ENCODE peak calls at places on chromosomes 3 and 15, in five cellular contexts. One of them, this sample, is unnamed.

GRCh38 chr15:66124626-66125025 is 128.9 kb downstream of the MEGF11 start:
- DNase-seq in neural progenitor cell: no peak
- DNase-seq in left ventricle myocardium inferior: no peak
- DNase-seq in activated B cell treated with CpG ODN at 0.5 μM for 24 hours: no peak
- DNase-seq in dorsolateral prefrontal cortex: no peak
- DNase-seq in this sample: no peak

GRCh38 chr3:31561891-31562290 is 29.2 kb downstream of the STT3B start:
- DNase-seq in activated B cell treated with CpG ODN at 0.5 μM for 24 hours: no peak
- DNase-seq in neural progenitor cell: peak; percentile 28
- DNase-seq in left ventricle myocardium inferior: no peak
- DNase-seq in dorsolateral prefrontal cortex: no peak
- DNase-seq in this sample: no peak

GRCh38 chr3:77065750-77066149 is 25.9 kb downstream of the ROBO2 start:
- DNase-seq in activated B cell treated with CpG ODN at 0.5 μM for 24 hours: no peak
- DNase-seq in neural progenitor cell: no peak
- DNase-seq in left ventricle myocardium inferior: no peak
- DNase-seq in dorsolateral prefrontal cortex: no peak
- DNase-seq in this sample: no peak

GRCh38 chr15:96285306-96285705 is 45.2 kb upstream of the NR2F2 start:
- DNase-seq in neural progenitor cell: no peak
- DNase-seq in activated B cell treated with CpG ODN at 0.5 μM for 24 hours: no peak
- DNase-seq in dorsolateral prefrontal cortex: no peak
- DNase-seq in left ventricle myocardium inferior: no peak
- DNase-seq in this sample: peak; percentile 27

GRCh38 chr15:100191161-100191560 is 150.6 kb downstream of the ADAMTS17 start:
- DNase-seq in activated B cell treated with CpG ODN at 0.5 μM for 24 hours: no peak
- DNase-seq in dorsolateral prefrontal cortex: no peak
- DNase-seq in neural progenitor cell: no peak
- DNase-seq in left ventricle myocardium inferior: no peak
- DNase-seq in this sample: no peak

GRCh38 chr15:66646308-66646707 is 55.7 kb upstream of the SMAD6 start:
- DNase-seq in dorsolateral prefrontal cortex: no peak
- DNase-seq in neural progenitor cell: peak; percentile 44
- DNase-seq in activated B cell treated with CpG ODN at 0.5 μM for 24 hours: no peak
- DNase-seq in left ventricle myocardium inferior: no peak
- DNase-seq in this sample: no peak

GRCh38 chr3:185929192-185930151 is 8.3 kb downstream of the TRA2B start:
- DNase-seq in left ventricle myocardium inferior: no peak
- DNase-seq in neural progenitor cell: peak; percentile 23
- DNase-seq in activated B cell treated with CpG ODN at 0.5 μM for 24 hours: no peak
- DNase-seq in dorsolateral prefrontal cortex: no peak
- DNase-seq in this sample: no peak

GRCh38 chr3:76345878-76346277 is 560.5 kb upstream of the ZNF717 start:
- DNase-seq in dorsolateral prefrontal cortex: no peak
- DNase-seq in left ventricle myocardium inferior: no peak
- DNase-seq in neural progenitor cell: peak; percentile 40
- DNase-seq in activated B cell treated with CpG ODN at 0.5 μM for 24 hours: no peak
- DNase-seq in this sample: no peak

GRCh38 chr3:181615666-181616065 is 96.1 kb upstream of the SOX2 start:
- DNase-seq in dorsolateral prefrontal cortex: no peak
- DNase-seq in activated B cell treated with CpG ODN at 0.5 μM for 24 hours: no peak
- DNase-seq in neural progenitor cell: no peak
- DNase-seq in left ventricle myocardium inferior: no peak
- DNase-seq in this sample: no peak

GRCh38 chr3:159210336-159210735 is 408.5 kb downstream of the MFSD1 start:
- DNase-seq in activated B cell treated with CpG ODN at 0.5 μM for 24 hours: no peak
- DNase-seq in neural progenitor cell: no peak
- DNase-seq in left ventricle myocardium inferior: no peak
- DNase-seq in dorsolateral prefrontal cortex: no peak
- DNase-seq in this sample: no peak

GRCh38 chr3:147336543-147337278 is 69.6 kb downstream of the ZIC4 start:
- DNase-seq in activated B cell treated with CpG ODN at 0.5 μM for 24 hours: no peak
- DNase-seq in neural progenitor cell: no peak
- DNase-seq in left ventricle myocardium inferior: no peak
- DNase-seq in dorsolateral prefrontal cortex: no peak
- DNase-seq in this sample: no peak

GRCh38 chr15:67409175-67409574 is 111.8 kb upstream of the C15orf61 start:
- DNase-seq in dorsolateral prefrontal cortex: no peak
- DNase-seq in activated B cell treated with CpG ODN at 0.5 μM for 24 hours: no peak
- DNase-seq in neural progenitor cell: peak; percentile 59
- DNase-seq in left ventricle myocardium inferior: no peak
- DNase-seq in this sample: no peak

GRCh38 chr3:181075098-181075497 is 85.6 kb upstream of the DNAJC19 start:
- DNase-seq in dorsolateral prefrontal cortex: no peak
- DNase-seq in neural progenitor cell: peak; percentile 58
- DNase-seq in left ventricle myocardium inferior: no peak
- DNase-seq in activated B cell treated with CpG ODN at 0.5 μM for 24 hours: no peak
- DNase-seq in this sample: no peak

GRCh38 chr15:67072442-67072841 is 7.0 kb downstream of the SMAD3 start:
- DNase-seq in neural progenitor cell: no peak
- DNase-seq in activated B cell treated with CpG ODN at 0.5 μM for 24 hours: no peak
- DNase-seq in left ventricle myocardium inferior: no peak
- DNase-seq in dorsolateral prefrontal cortex: no peak
- DNase-seq in this sample: no peak

GRCh38 chr3:69855436-69856162 is 116.3 kb downstream of the MITF start:
- DNase-seq in activated B cell treated with CpG ODN at 0.5 μM for 24 hours: no peak
- DNase-seq in neural progenitor cell: no peak
- DNase-seq in dorsolateral prefrontal cortex: no peak
- DNase-seq in left ventricle myocardium inferior: no peak
- DNase-seq in this sample: no peak

GRCh38 chr3:80018375-80018774 is 250.6 kb upstream of the ROBO1 start:
- DNase-seq in dorsolateral prefrontal cortex: no peak
- DNase-seq in left ventricle myocardium inferior: no peak
- DNase-seq in activated B cell treated with CpG ODN at 0.5 μM for 24 hours: no peak
- DNase-seq in neural progenitor cell: no peak
- DNase-seq in this sample: no peak

GRCh38 chr3:80010021-80010420 is 242.2 kb upstream of the ROBO1 start:
- DNase-seq in activated B cell treated with CpG ODN at 0.5 μM for 24 hours: no peak
- DNase-seq in dorsolateral prefrontal cortex: no peak
- DNase-seq in neural progenitor cell: no peak
- DNase-seq in left ventricle myocardium inferior: no peak
- DNase-seq in this sample: no peak

GRCh38 chr3:80017369-80017768 is 249.6 kb upstream of the ROBO1 start:
- DNase-seq in dorsolateral prefrontal cortex: no peak
- DNase-seq in left ventricle myocardium inferior: no peak
- DNase-seq in activated B cell treated with CpG ODN at 0.5 μM for 24 hours: no peak
- DNase-seq in neural progenitor cell: no peak
- DNase-seq in this sample: no peak

GRCh38 chr3:80014576-80014975 is 246.8 kb upstream of the ROBO1 start:
- DNase-seq in neural progenitor cell: no peak
- DNase-seq in dorsolateral prefrontal cortex: no peak
- DNase-seq in left ventricle myocardium inferior: no peak
- DNase-seq in activated B cell treated with CpG ODN at 0.5 μM for 24 hours: no peak
- DNase-seq in this sample: no peak
- TF ChIP-seq CTCF in neural progenitor cell: no peak
- TF ChIP-seq CTCF in dorsolateral prefrontal cortex: no peak
- TF ChIP-seq CTCF in left ventricle myocardium inferior: no peak
- TF ChIP-seq CTCF in activated B cell treated with CpG ODN at 0.5 μM for 24 hours: no peak
- TF ChIP-seq CTCF in this sample: no peak

GRCh38 chr3:4987374-4988296 is 8.4 kb downstream of the BHLHE40 start:
- DNase-seq in activated B cell treated with CpG ODN at 0.5 μM for 24 hours: no peak
- DNase-seq in neural progenitor cell: no peak
- DNase-seq in left ventricle myocardium inferior: no peak
- DNase-seq in dorsolateral prefrontal cortex: no peak
- DNase-seq in this sample: no peak

GRCh38 chr3:4988815-4989648 is 9.8 kb downstream of the BHLHE40 start:
- DNase-seq in activated B cell treated with CpG ODN at 0.5 μM for 24 hours: no peak
- DNase-seq in neural progenitor cell: no peak
- DNase-seq in left ventricle myocardium inferior: peak; percentile 50
- DNase-seq in dorsolateral prefrontal cortex: no peak
- DNase-seq in this sample: no peak

GRCh38 chr3:4986175-4986610 is 7.0 kb downstream of the BHLHE40 start:
- DNase-seq in left ventricle myocardium inferior: no peak
- DNase-seq in activated B cell treated with CpG ODN at 0.5 μM for 24 hours: no peak
- DNase-seq in neural progenitor cell: peak; percentile 10
- DNase-seq in dorsolateral prefrontal cortex: no peak
- DNase-seq in this sample: peak; percentile 30

GRCh38 chr3:4985330-4986174 is 6.3 kb downstream of the BHLHE40 start:
- DNase-seq in neural progenitor cell: peak; percentile 11
- DNase-seq in left ventricle myocardium inferior: no peak
- DNase-seq in activated B cell treated with CpG ODN at 0.5 μM for 24 hours: no peak
- DNase-seq in dorsolateral prefrontal cortex: no peak
- DNase-seq in this sample: no peak

DNA sequence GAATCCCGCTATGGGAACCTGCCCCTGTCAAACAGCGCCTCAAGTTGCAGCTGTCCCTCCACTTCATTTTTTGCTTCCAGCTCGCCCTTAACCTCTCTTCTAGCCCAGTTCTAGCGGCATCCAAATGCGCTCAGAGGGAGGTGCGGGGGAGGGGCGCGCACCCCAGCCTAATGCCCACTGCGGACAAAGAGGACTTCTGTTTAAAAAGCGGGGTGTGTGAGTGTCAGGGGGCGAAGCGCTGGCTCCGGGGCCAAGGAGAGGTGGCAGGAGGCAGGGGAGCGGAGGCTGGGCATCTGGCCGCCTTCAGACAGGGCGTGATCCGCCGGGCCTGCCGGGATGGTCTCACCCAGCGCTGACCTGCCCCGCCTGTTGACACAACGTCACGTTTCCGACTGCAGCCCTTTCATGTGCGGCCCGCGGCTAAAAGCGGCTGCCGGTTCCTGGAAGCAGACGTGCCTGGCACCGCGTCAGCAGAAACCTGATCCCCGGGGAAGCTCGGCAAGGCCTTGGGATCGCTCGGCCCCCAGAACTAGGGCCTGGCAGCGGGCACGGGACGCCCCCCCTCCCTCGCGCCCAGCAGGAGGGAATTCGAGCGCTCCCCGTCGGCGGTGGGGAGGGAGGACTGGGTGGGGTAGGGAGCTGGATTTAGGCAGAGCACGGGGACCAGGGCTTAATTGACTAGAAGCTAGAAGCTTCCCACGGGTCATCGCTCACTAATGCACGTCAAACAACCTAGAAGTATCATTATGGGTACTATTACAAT is 7.6 kb downstream of the BHLHE40 start:
- DNase-seq in activated B cell treated with CpG ODN at 0.5 μM for 24 hours: peak; percentile 64
- DNase-seq in left ventricle myocardium inferior: peak; percentile 97
- DNase-seq in dorsolateral prefrontal cortex: peak; percentile 77
- DNase-seq in neural progenitor cell: peak; percentile 96
- DNase-seq in this sample: peak; percentile 98
- TF ChIP-seq CTCF in activated B cell treated with CpG ODN at 0.5 μM for 24 hours: no peak
- TF ChIP-seq CTCF in left ventricle myocardium inferior: no peak
- TF ChIP-seq CTCF in dorsolateral prefrontal cortex: no peak
- TF ChIP-seq CTCF in neural progenitor cell: no peak
- TF ChIP-seq CTCF in this sample: no peak

DNA sequence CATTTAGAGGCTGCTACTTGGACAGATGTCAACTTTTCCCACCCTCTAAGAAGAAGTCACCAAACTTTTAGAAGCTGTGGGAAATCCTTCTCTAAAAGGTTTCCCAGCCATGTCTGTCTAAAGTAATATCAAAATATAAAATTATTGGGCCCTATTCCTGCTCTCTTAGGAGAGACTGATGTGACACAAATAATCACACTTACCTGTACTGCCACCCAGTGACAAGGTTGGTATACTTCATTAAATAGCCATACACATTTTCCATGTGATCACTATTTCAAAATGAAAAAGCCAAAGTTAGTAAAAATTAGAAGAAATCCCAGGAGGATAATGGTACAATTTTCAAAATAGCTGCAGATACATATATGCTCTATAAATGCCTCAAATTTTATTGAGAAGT is 12.6 kb downstream of the OSBPL11 start:
- DNase-seq in left ventricle myocardium inferior: no peak
- DNase-seq in activated B cell treated with CpG ODN at 0.5 μM for 24 hours: no peak
- DNase-seq in dorsolateral prefrontal cortex: no peak
- DNase-seq in neural progenitor cell: no peak
- DNase-seq in this sample: no peak
- TF ChIP-seq CTCF in left ventricle myocardium inferior: no peak
- TF ChIP-seq CTCF in activated B cell treated with CpG ODN at 0.5 μM for 24 hours: no peak
- TF ChIP-seq CTCF in dorsolateral prefrontal cortex: no peak
- TF ChIP-seq CTCF in neural progenitor cell: peak; percentile 27
- TF ChIP-seq CTCF in this sample: no peak

DNA sequence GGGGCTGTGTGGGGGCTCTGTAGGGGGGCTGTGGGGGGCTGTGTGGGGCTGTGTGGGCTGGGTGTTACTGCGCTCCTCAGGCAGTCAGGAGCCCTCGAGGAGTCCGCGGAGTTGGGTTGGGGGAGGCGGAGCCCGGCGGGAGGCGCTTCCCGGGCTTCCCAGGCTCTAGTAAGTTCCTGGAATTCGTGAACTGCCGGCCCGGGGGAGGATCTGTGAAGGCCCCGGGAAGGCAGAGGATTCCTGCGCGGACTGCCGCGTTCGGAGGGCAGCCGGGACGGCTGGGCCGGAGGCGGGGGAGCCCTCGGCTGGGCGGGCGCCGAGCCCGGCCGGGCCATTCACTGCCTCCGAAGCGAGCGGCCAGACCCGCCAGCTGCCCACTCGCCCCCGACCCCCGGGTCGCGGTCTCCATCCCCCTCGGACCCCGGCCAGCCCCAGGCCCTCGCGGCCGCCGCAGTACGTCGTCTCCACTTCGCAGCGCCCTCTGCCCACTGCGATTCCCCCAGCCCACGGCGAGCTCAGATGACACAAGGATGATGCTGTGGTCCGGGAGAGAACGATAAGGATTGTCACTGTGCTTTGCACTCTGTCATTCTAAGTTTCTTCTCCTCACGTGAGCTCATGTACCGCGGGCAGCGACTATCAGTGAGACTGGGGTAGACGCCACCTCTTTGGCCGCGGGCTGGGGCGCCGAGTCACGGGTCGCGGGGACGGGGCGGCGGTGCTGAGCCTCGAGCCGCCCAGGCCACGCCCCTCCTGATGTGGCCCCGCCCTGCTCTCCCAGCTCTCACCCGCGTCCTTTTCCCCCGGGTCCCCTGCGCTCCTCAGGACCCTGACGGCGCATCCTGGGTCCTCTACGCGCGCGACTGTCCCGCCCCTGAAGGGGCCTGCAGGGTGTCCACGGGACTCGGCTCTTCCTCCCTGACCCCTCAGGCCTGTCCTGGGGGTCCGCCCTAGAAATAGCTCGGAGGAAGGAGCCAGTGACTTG is 65.3 kb downstream of the KLF13 start:
- DNase-seq in activated B cell treated with CpG ODN at 0.5 μM for 24 hours: peak; percentile 78
- DNase-seq in dorsolateral prefrontal cortex: peak; percentile 62
- DNase-seq in neural progenitor cell: peak; percentile 81
- DNase-seq in left ventricle myocardium inferior: peak; percentile 92
- DNase-seq in this sample: peak; percentile 94
- TF ChIP-seq CTCF in activated B cell treated with CpG ODN at 0.5 μM for 24 hours: no peak
- TF ChIP-seq CTCF in dorsolateral prefrontal cortex: no peak
- TF ChIP-seq CTCF in neural progenitor cell: no peak
- TF ChIP-seq CTCF in left ventricle myocardium inferior: no peak
- TF ChIP-seq CTCF in this sample: no peak